ENCODE peak calls at places on chromosomes 1 and 21, in four cellular contexts. W is hippocampal formation, S is occipital lobe, A is NCI-H1092. R is an unnamed sample.

GRCh38 chr1:185325413-185325812 is 8.4 kb upstream of the IVNS1ABP start:
- DNase-seq in W (no peak), S (no peak), A (no peak), R (no peak)

GRCh38 chr1:15417365-15417934 is 7.8 kb downstream of the EFHD2 start:
- DNase-seq in W (no peak), S (no peak), A (no peak), R (no peak)

GRCh38 chr1:3577300-3577699 is 34.0 kb downstream of the MEGF6 start:
- DNase-seq in W (no peak), S (no peak), A (peak; percentile 83), R (no peak)

GRCh38 chr1:184052750-184053149 is 1.2 kb downstream of the TSEN15 start:
- DNase-seq in W (no peak), S (no peak), A (no peak), R (no peak)

GRCh38 chr1:74010206-74010605 is 187.8 kb downstream of the LRRIQ3 start:
- DNase-seq in W (no peak), S (no peak), A (no peak), R (no peak)

GRCh38 chr1:89990976-89991831 is 3.7 kb upstream of the ZNF326 start:
- DNase-seq in W (no peak), S (no peak), A (no peak), R (no peak)

GRCh38 chr1:208223136-208223535 is 21.0 kb downstream of the PLXNA2 start:
- DNase-seq in W (no peak), S (no peak), A (no peak), R (no peak)

GRCh38 chr1:166272851-166273250 is 106.0 kb upstream of the FAM78B start:
- DNase-seq in W (no peak), S (no peak), A (no peak), R (no peak)

GRCh38 chr1:42956739-42957138 is 1.9 kb downstream of the SLC2A1 start:
- DNase-seq in W (no peak), S (no peak), A (no peak), R (no peak)

GRCh38 chr1:160085686-160086089 is 4.3 kb downstream of the KCNJ9 start:
- DNase-seq in W (peak; percentile 80), S (peak; percentile 77), A (peak; percentile 62), R (peak; percentile 82)

GRCh38 chr1:156664949-156665411 is 12.2 kb downstream of the NES start:
- DNase-seq in W (no peak), S (no peak), A (no peak), R (no peak)

GRCh38 chr1:2298685-2299673 is 70.9 kb downstream of the SKI start:
- DNase-seq in W (no peak), S (no peak), A (no peak), R (no peak)

GRCh38 chr1:180248731-180249681 is 18.9 kb downstream of the LHX4 start:
- DNase-seq in W (no peak), S (no peak), A (peak; percentile 24), R (no peak)

GRCh38 chr1:204972461-204972860 is 70.6 kb upstream of the CNTN2 start:
- DNase-seq in W (no peak), S (no peak), A (no peak), R (no peak)

GRCh38 chr1:232699814-232700213 is 69.9 kb upstream of the SIPA1L2 start:
- DNase-seq in W (no peak), S (no peak), A (no peak), R (no peak)

GRCh38 chr1:168243636-168244212 is 17.9 kb downstream of the SFT2D2 start:
- DNase-seq in W (no peak), S (no peak), A (no peak), R (no peak)

GRCh38 chr1:29186252-29186651 is 4.6 kb upstream of the SRSF4 start:
- DNase-seq in W (no peak), S (no peak), A (no peak), R (no peak)

GRCh38 chr1:234603221-234604204 is 6.5 kb downstream of the IRF2BP2 start:
- DNase-seq in W (no peak), S (no peak), A (no peak), R (no peak)

GRCh38 chr1:84508510-84508909 is 2.1 kb upstream of the GNG5 start:
- DNase-seq in W (no peak), S (no peak), A (no peak), R (no peak)

GRCh38 chr21:40465382-40465781 is 381.6 kb downstream of the DSCAM start:
- DNase-seq in W (no peak), S (no peak), A (no peak), R (no peak)

GRCh38 chr1:35936828-35937227 is 5.9 kb downstream of the AGO3 start:
- DNase-seq in W (no peak), S (no peak), A (no peak), R (no peak)

GRCh38 chr1:108000620-108001105 is 35.7 kb upstream of the VAV3 start:
- DNase-seq in W (no peak), S (no peak), A (peak; percentile 63), R (no peak)

GRCh38 chr1:58929667-58930325 is 145.9 kb upstream of the JUN start:
- DNase-seq in W (no peak), S (no peak), A (no peak), R (no peak)

GRCh38 chr21:22900511-22900910 is 1902.3 kb downstream of the NCAM2 start:
- DNase-seq in W (no peak), S (no peak), A (no peak), R (no peak)